ENCODE peak calls at places on chromosomes 7 and 10, in ten cellular contexts. S, K, F, D, G, E, Q, Y, A and J are unnamed samples.

GRCh38 chr7:113086431-113086888 is at the start of gene GPR85:
- DNase-seq in S (peak), K (peak), F (peak), D (peak), G (peak), E (no peak), Q (no peak), Y (peak), A (peak), J (peak)

GRCh38 chr7:50771120-50772002 is 11.3 kb downstream of the GRB10 start:
- DNase-seq in S (no peak), K (no peak), F (no peak), D (no peak), G (no peak), E (no peak), Q (no peak), Y (no peak), A (no peak), J (no peak)

GRCh38 chr10:104488046-104488832 is 134.6 kb downstream of the CFAP58 start:
- DNase-seq in S (peak), K (no peak), F (no peak), D (no peak), G (no peak), E (no peak), Q (no peak), Y (no peak), A (no peak), J (peak)

GRCh38 chr7:33722383-33723096 is 182.8 kb upstream of the BMPER start:
- DNase-seq in S (peak), K (peak), F (no peak), D (no peak), G (peak), E (no peak), Q (peak), Y (no peak), A (no peak), J (no peak)

GRCh38 chr7:159226303-159226702 is 81.6 kb upstream of the VIPR2 start:
- DNase-seq in S (no peak), K (no peak), F (no peak), D (no peak), G (no peak), E (no peak), Q (no peak), Y (no peak), A (no peak), J (no peak)

GRCh38 chr7:1844956-1845390 is 174.9 kb downstream of the ELFN1 start:
- DNase-seq in S (peak), K (no peak), F (peak), D (no peak), G (no peak), E (no peak), Q (no peak), Y (no peak), A (no peak), J (no peak)

GRCh38 chr7:34320926-34321609 is 336.9 kb upstream of the NPSR1 start:
- DNase-seq in S (peak), K (peak), F (peak), D (peak), G (peak), E (no peak), Q (peak), Y (peak), A (peak), J (peak)

GRCh38 chr10:8374334-8374733 is 319.8 kb downstream of the GATA3 start:
- DNase-seq in S (no peak), K (no peak), F (no peak), D (no peak), G (no peak), E (no peak), Q (no peak), Y (no peak), A (no peak), J (no peak)

GRCh38 chr10:42898037-42898960 is 115.7 kb downstream of the BMS1 start:
- DNase-seq in S (no peak), K (no peak), F (no peak), D (no peak), G (no peak), E (no peak), Q (no peak), Y (no peak), A (no peak), J (peak)

GRCh38 chr10:43395571-43396060 is 13.4 kb downstream of the HNRNPF start:
- DNase-seq in S (no peak), K (peak), F (no peak), D (no peak), G (peak), E (no peak), Q (no peak), Y (no peak), A (no peak), J (no peak)

GRCh38 chr10:7410800-7411670 is at the start of gene SFMBT2:
- DNase-seq in S (peak), K (peak), F (peak), D (peak), G (peak), E (peak), Q (no peak), Y (no peak), A (no peak), J (peak)

GRCh38 chr7:4070214-4070613 is 611.9 kb upstream of the FOXK1 start:
- DNase-seq in S (peak), K (no peak), F (no peak), D (no peak), G (no peak), E (peak), Q (no peak), Y (no peak), A (no peak), J (no peak)

GRCh38 chr10:443459-443858 is 246.0 kb downstream of the DIP2C start:
- DNase-seq in S (no peak), K (no peak), F (no peak), D (no peak), G (no peak), E (no peak), Q (no peak), Y (no peak), A (no peak), J (no peak)

GRCh38 chr7:15675379-15675778 is 11.1 kb downstream of the MEOX2 start:
- DNase-seq in S (no peak), K (no peak), F (no peak), D (no peak), G (no peak), E (no peak), Q (no peak), Y (no peak), A (no peak), J (no peak)

GRCh38 chr7:4702961-4703512 is 20.9 kb downstream of the FOXK1 start:
- DNase-seq in S (peak), K (no peak), F (no peak), D (no peak), G (peak), E (no peak), Q (no peak), Y (no peak), A (no peak), J (peak)

GRCh38 chr10:58299580-58299979 is 30.6 kb downstream of the CISD1 start:
- DNase-seq in S (peak), K (peak), F (peak), D (peak), G (peak), E (peak), Q (no peak), Y (no peak), A (no peak), J (peak)

GRCh38 chr10:122307669-122308486 is 36.8 kb downstream of the BTBD16 start:
- DNase-seq in S (peak), K (peak), F (peak), D (no peak), G (peak), E (no peak), Q (peak), Y (no peak), A (peak), J (no peak)

GRCh38 chr7:81753392-81753791 is 16.5 kb downstream of the HGF start:
- DNase-seq in S (no peak), K (no peak), F (no peak), D (no peak), G (no peak), E (no peak), Q (no peak), Y (no peak), A (no peak), J (no peak)

GRCh38 chr7:66558660-66559465 is 69.8 kb upstream of the KCTD7 start:
- DNase-seq in S (peak), K (no peak), F (peak), D (no peak), G (no peak), E (no peak), Q (no peak), Y (no peak), A (no peak), J (peak)

GRCh38 chr7:122006687-122007086 is 133.7 kb downstream of the PTPRZ1 start:
- DNase-seq in S (peak), K (peak), F (no peak), D (no peak), G (no peak), E (no peak), Q (peak), Y (no peak), A (no peak), J (no peak)

GRCh38 chr10:7507887-7508726 is 97.3 kb upstream of the SFMBT2 start:
- DNase-seq in S (no peak), K (no peak), F (peak), D (no peak), G (no peak), E (no peak), Q (no peak), Y (no peak), A (no peak), J (no peak)

GRCh38 chr10:110013615-110014293 is 6.0 kb downstream of the ADD3 start:
- DNase-seq in S (no peak), K (no peak), F (no peak), D (no peak), G (peak), E (no peak), Q (peak), Y (no peak), A (no peak), J (peak)

GRCh38 chr7:52592698-52593097 is 442.7 kb upstream of the POM121L12 start:
- DNase-seq in S (no peak), K (no peak), F (no peak), D (no peak), G (no peak), E (no peak), Q (no peak), Y (no peak), A (no peak), J (no peak)

GRCh38 chr10:70958396-70958795 is 70.0 kb upstream of the PCBD1 start:
- DNase-seq in S (no peak), K (peak), F (no peak), D (no peak), G (peak), E (no peak), Q (no peak), Y (no peak), A (no peak), J (no peak)